ENCODE peak calls at places on chromosomes 3 and 15, in six cellular contexts. D is endothelial cell of umbilical vein, J is body of pancreas, P is breast epithelium, V is HepG2, H is astrocyte. K is an unnamed sample.

GRCh38 chr3:186255703-186256331 is 106.2 kb downstream of the DGKG start:
- DNase-seq in P (no peak), J (peak; percentile 67), H (no peak), D (no peak), V (no peak), K (peak; percentile 76)

GRCh38 chr15:31349233-31350141 is 22.9 kb downstream of the KLF13 start:
- DNase-seq in H (no peak), P (no peak), J (peak; percentile 22), V (no peak), D (no peak), K (peak; percentile 42)

GRCh38 chr3:66431494-66431893 is 69.3 kb downstream of the LRIG1 start:
- DNase-seq in J (no peak), H (peak; percentile 97), P (peak; percentile 61), V (no peak), D (no peak), K (no peak)

GRCh38 chr15:73936588-73937312 is 10.5 kb downstream of the LOXL1 start:
- DNase-seq in H (no peak), P (no peak), J (no peak), V (no peak), D (peak; percentile 46), K (no peak)

GRCh38 chr3:183845608-183846288 is 20.4 kb upstream of the MAP6D1 start:
- DNase-seq in P (no peak), J (no peak), D (no peak), H (peak; percentile 20), V (no peak), K (no peak)

GRCh38 chr15:69508659-69509058 is 56.0 kb downstream of the RPLP1 start:
- DNase-seq in P (no peak), H (peak; percentile 45), V (no peak), D (no peak), J (no peak), K (peak; percentile 60)

GRCh38 chr15:62853833-62854210 is 188.7 kb upstream of the TPM1 start:
- DNase-seq in H (no peak), D (no peak), V (peak; percentile 12), J (no peak), P (no peak), K (peak; percentile 58)

GRCh38 chr3:81216192-81216591 is 545.3 kb downstream of the GBE1 start:
- DNase-seq in P (no peak), H (peak; percentile 87), D (peak; percentile 44), V (no peak), J (no peak), K (no peak)

GRCh38 chr15:25787855-25788521 is 75.1 kb downstream of the ATP10A start:
- DNase-seq in P (no peak), D (no peak), J (no peak), V (peak; percentile 50), H (peak; percentile 48), K (no peak)

GRCh38 chr3:129016366-129016724 is 15.2 kb downstream of the EFCC1 start:
- DNase-seq in J (no peak), P (no peak), H (no peak), D (peak; percentile 45), V (peak; percentile 39), K (no peak)

GRCh38 chr3:149581681-149582349 is 76.0 kb downstream of the WWTR1 start:
- DNase-seq in V (no peak), P (peak; percentile 68), H (peak; percentile 91), D (peak; percentile 84), J (peak; percentile 37), K (no peak)

GRCh38 chr15:82052751-82053150 is 6.9 kb upstream of the MEX3B start:
- DNase-seq in H (no peak), V (no peak), J (no peak), P (no peak), D (no peak), K (no peak)

GRCh38 chr3:124315215-124316033 is 323.5 kb upstream of the ROPN1 start:
- DNase-seq in V (no peak), J (no peak), P (no peak), D (peak; percentile 8), H (peak; percentile 64), K (no peak)

GRCh38 chr15:92869977-92870644 is 30.0 kb upstream of the CHD2 start:
- DNase-seq in D (no peak), J (no peak), P (no peak), V (no peak), H (no peak), K (no peak)

GRCh38 chr15:85690546-85691226 is 104.0 kb downstream of the KLHL25 start:
- DNase-seq in P (no peak), J (no peak), V (no peak), H (no peak), D (peak; percentile 58), K (no peak)

GRCh38 chr3:137970914-137971831 is 38.8 kb upstream of the CLDN18 start:
- DNase-seq in D (peak; percentile 59), H (peak; percentile 26), V (peak; percentile 43), P (peak; percentile 45), J (peak; percentile 82), K (peak; percentile 51)

GRCh38 chr15:43253431-43254403 is 13.0 kb downstream of the TGM5 start:
- DNase-seq in D (peak; percentile 30), J (peak; percentile 62), H (peak; percentile 76), P (peak; percentile 77), V (no peak), K (peak; percentile 57)

GRCh38 chr3:10195692-10196091 is 31.0 kb downstream of the IRAK2 start:
- DNase-seq in J (no peak), H (no peak), D (no peak), P (no peak), V (no peak), K (no peak)

GRCh38 chr3:129184396-129184656 is 630 bp upstream of the CNBP start:
- DNase-seq in D (no peak), H (no peak), J (no peak), P (peak; percentile 30), V (peak; percentile 47), K (no peak)

GRCh38 chr3:160879859-160880258 is 123.8 kb downstream of the PPM1L start:
- DNase-seq in D (no peak), H (no peak), V (no peak), J (no peak), P (no peak), K (no peak)

GRCh38 chr3:146187334-146187950 is 26.5 kb upstream of the PLOD2 start:
- DNase-seq in P (no peak), H (no peak), V (no peak), J (peak; percentile 22), D (no peak), K (no peak)

GRCh38 chr3:14698601-14699244 is 23.8 kb downstream of the C3orf20 start:
- DNase-seq in P (no peak), J (no peak), H (no peak), V (no peak), D (no peak), K (peak; percentile 34)

GRCh38 chr3:197792019-197792647 is 1.1 kb downstream of the LRCH3 start:
- DNase-seq in H (no peak), V (no peak), D (peak; percentile 57), J (no peak), P (no peak), K (no peak)

GRCh38 chr15:81968691-81969090 is 77.1 kb downstream of the MEX3B start:
- DNase-seq in D (no peak), P (no peak), H (no peak), J (no peak), V (no peak), K (no peak)

GRCh38 chr3:162034368-162034767 is 537.8 kb downstream of the OTOL1 start:
- DNase-seq in H (peak; percentile 67), D (no peak), V (no peak), J (no peak), P (no peak), K (no peak)

GRCh38 chr3:35200056-35200455 is 439.3 kb upstream of the ARPP21 start:
- DNase-seq in P (no peak), H (peak; percentile 87), V (no peak), D (peak; percentile 44), J (no peak), K (no peak)

GRCh38 chr3:168671091-168671490 is 575.4 kb upstream of the GOLIM4 start:
- DNase-seq in J (no peak), P (no peak), D (no peak), H (no peak), V (no peak), K (no peak)

GRCh38 chr3:194330579-194330978 is 20.5 kb downstream of the CPN2 start:
- DNase-seq in V (no peak), J (peak; percentile 79), P (peak; percentile 77), D (no peak), H (peak; percentile 64), K (no peak)

GRCh38 chr15:64224508-64224907 is 61.7 kb upstream of the PPIB start:
- DNase-seq in H (peak; percentile 38), V (peak; percentile 10), J (peak; percentile 52), D (peak; percentile 61), P (no peak), K (no peak)

GRCh38 chr3:188241072-188241471 is 87.1 kb downstream of the LPP start:
- DNase-seq in J (no peak), V (no peak), P (no peak), D (no peak), H (peak; percentile 51), K (no peak)
- H3K4me3 ChIP-seq in J (no peak overlapping the region), V (no peak overlapping the region), P (no peak overlapping the region), D (no peak overlapping the region), H (no peak overlapping the region), K (no peak overlapping the region)

DNA sequence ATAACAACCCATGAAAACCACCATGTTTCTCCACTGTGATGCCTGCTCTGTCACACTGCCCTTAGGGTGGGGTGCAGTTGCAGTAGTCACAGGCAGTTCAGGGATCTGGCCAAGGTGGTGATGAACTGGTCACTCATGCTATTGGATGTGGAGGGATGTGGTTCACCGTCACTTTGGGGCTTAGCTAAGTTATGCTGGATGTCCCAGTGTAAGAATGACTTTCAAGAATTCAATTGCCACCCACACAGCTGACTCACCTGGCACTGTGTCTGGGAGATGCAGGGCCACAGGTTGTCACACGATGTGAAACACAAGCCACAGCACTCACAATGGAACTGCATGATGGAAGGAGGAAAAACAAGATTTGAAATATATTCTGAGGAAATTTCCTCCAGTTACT is 146.1 kb upstream of the CTNNB1 start:
- DNase-seq in D (no peak), J (no peak), H (no peak), P (peak; percentile 36), V (no peak), K (no peak)
- H3K4me3 ChIP-seq in D (no peak overlapping the region), J (no peak overlapping the region), H (no peak overlapping the region), P (no peak overlapping the region), V (no peak overlapping the region), K (no peak overlapping the region)

DNA sequence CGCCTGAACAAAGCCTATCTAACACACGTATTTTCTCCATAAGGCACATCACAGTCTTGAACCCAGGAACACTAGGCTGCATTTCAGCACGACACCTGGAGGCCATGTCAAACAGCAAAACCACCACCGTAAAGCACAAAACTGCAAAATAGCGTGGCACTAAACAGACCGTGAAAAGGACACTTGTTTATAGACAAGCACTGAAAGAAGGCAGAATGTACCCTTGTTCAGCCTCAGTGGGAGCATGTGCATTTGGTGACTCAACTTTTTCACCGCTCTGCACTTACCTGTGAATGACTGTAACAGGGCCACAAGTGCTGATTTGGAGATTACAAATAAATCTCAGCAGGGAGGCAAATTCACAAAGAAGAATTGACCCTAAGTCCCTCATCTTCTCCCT is 80.8 kb downstream of the ISG20 start:
- DNase-seq in D (no peak), H (no peak), P (no peak), V (no peak), J (no peak), K (peak; percentile 12)
- H3K4me3 ChIP-seq in D (no peak overlapping the region), H (no peak overlapping the region), P (no peak overlapping the region), V (no peak overlapping the region), J (no peak overlapping the region), K (no peak overlapping the region)

DNA sequence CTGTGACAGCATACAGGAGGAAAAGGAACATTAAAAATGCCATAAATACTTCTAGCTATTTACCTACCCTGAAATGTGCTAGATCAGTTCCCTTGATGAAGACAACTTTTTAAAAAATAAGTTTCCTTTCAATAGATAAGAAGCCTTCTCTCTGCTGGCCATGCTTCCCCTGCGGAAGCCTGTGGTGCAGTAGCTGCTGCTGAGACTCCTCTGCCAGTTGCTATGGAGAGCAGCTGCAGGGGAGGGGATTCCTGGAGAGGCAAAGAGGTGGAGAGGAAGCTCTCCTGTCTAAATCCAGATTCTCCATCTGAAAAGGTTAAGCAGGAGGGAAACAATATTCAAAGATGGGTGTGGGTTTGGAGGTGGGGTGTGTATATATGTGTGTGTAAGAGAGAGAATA is 69.8 kb upstream of the BFSP2 start:
- DNase-seq in D (no peak), J (no peak), H (no peak), P (no peak), V (no peak), K (no peak)
- H3K4me3 ChIP-seq in D (no peak overlapping the region), J (no peak overlapping the region), H (no peak overlapping the region), P (no peak overlapping the region), V (no peak overlapping the region), K (no peak overlapping the region)